ENCODE peak calls at places on chromosome 20, in eight cellular contexts. J is transverse colon, M is tibial nerve, R is ovary, X is H1, K is HepG2, V is A549, S is sigmoid colon. O is an unnamed sample.

GRCh38 chr20:31860431-31861345 is 9.6 kb downstream of the DUSP15 start:
- DNase-seq in J (peak; percentile 20), M (no peak), R (no peak), X (no peak), K (no peak), V (peak; percentile 44), S (no peak), O (peak; percentile 75)

GRCh38 chr20:58271596-58272460 is 37.7 kb upstream of the RAB22A start:
- DNase-seq in J (no peak), M (no peak), R (no peak), X (no peak), K (no peak), V (no peak), S (no peak), O (no peak)

GRCh38 chr20:45861157-45862075 is 4.0 kb downstream of the ZSWIM3 start:
- DNase-seq in J (no peak), M (no peak), R (no peak), X (no peak), K (peak; percentile 54), V (no peak), S (no peak), O (no peak)

GRCh38 chr20:26208296-26209091 is 511.8 kb upstream of the ZNF337 start:
- DNase-seq in J (no peak), M (no peak), R (no peak), X (peak; percentile 17), K (no peak), V (no peak), S (peak; percentile 52), O (no peak)

GRCh38 chr20:11140359-11140758 is 466.6 kb upstream of the JAG1 start:
- DNase-seq in J (no peak), M (no peak), R (no peak), X (no peak), K (no peak), V (peak; percentile 69), S (no peak), O (no peak)

GRCh38 chr20:12976720-12977633 is 31.8 kb upstream of the SPTLC3 start:
- DNase-seq in J (no peak), M (no peak), R (no peak), X (no peak), K (peak; percentile 74), V (no peak), S (no peak), O (no peak)

GRCh38 chr20:53413188-53413631 is 180.4 kb downstream of the ZNF217 start:
- DNase-seq in J (peak; percentile 70), M (no peak), R (no peak), X (peak; percentile 73), K (peak; percentile 83), V (peak; percentile 59), S (no peak), O (no peak)

GRCh38 chr20:43770342-43770741 is 43.5 kb upstream of the GTSF1L start:
- DNase-seq in J (no peak), M (no peak), R (no peak), X (no peak), K (no peak), V (no peak), S (no peak), O (no peak)

GRCh38 chr20:57280221-57280620 is 13.8 kb upstream of the BMP7 start:
- DNase-seq in J (no peak), M (no peak), R (no peak), X (no peak), K (no peak), V (no peak), S (no peak), O (no peak)

GRCh38 chr20:1803216-1804128 is 91.7 kb upstream of the SIRPA start:
- DNase-seq in J (peak; percentile 58), M (peak; percentile 33), R (no peak), X (peak; percentile 73), K (no peak), V (no peak), S (peak; percentile 78), O (no peak)

DNA sequence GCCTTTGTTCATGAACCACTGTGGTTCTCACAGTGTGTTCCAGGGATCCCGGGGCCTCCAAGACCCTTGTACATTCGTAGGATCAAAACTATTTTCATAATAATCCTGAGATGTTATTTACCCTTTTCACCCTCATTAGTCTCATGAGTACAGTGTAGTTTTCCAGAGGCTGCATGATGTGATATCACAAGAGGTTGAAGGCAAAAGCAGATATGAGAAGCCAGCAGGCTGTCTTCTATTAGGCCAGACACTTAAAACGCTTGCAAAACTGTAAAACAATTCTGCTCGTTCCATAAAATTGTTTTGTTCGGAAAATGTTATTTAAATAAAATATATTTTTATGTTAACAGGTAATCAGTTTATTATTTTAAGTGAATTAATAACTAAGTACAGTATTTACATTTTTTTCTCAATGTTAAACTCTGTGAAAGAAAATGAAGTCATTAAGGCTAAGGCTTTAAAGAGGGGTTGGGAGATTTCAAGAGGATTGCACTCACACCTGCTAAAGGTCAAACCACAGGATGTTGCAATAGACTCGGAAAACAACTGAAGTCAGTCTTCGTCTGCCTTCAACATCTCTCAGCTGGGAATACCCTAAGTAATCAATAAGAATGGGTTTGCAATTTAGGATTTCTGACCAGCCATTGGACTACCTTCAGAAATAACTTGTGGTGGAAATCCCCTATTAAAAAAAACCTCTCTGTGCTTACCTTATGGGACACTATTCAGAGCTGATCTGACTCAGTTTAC is 474.2 kb downstream of the KIF16B start:
- DNase-seq in J (no peak), M (peak; percentile 66), R (no peak), X (no peak), K (peak; percentile 78), V (no peak), S (no peak), O (no peak)
- TF ChIP-seq EP300 in J (no peak), M (no peak), R (no peak), X (no peak), K (no peak), V (no peak), S (no peak), O (no peak)

DNA sequence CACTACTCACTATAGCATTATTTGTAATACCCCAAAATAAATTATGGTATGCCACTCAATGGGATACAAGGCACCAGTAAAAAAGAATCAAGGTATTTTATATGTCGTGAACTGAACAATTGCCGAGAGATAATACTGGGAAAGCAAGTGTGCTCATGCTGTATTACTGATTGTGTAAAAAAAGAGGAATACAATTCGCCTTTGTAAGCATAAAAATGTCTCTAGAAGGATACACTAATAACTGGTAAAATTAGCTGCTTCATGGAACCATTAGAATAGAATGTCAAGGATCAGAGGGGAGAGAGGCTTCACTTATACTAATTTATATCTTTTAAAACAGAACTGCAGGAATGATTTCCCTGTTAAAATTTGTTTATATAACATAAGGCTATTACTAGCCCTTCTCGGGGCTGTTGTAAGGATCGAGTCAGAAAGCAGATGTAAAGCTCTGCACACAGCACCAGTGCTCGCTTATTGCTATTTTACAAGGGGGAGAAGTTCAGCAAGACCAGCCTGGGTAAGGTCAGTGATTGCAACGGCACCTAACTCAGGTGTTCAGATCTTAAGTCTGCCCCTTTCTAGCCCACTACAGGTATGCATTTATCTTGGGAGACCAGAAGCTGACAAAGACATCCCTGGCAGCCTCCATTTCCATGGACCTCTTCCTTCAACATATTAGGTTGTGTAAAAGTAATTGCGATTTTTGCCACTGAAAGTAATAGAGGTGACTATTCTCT is 61.6 kb downstream of the MYH7B start:
- DNase-seq in J (no peak), M (no peak), R (no peak), X (no peak), K (no peak), V (no peak), S (no peak), O (no peak)
- TF ChIP-seq EP300 in J (no peak), M (no peak), R (no peak), X (no peak), K (no peak), V (no peak), S (no peak), O (no peak)

GRCh38 chr20:4519530-4519929 is 202.2 kb upstream of the PRND start:
- DNase-seq in J (no peak), M (no peak), R (no peak), X (no peak), K (no peak), V (peak; percentile 50), S (no peak), O (no peak)
- TF ChIP-seq EP300 in J (no peak), M (no peak), R (no peak), X (no peak), K (no peak), V (no peak), S (no peak), O (no peak)

GRCh38 chr20:63320041-63320511 is 27.1 kb downstream of the COL20A1 start:
- DNase-seq in J (no peak), M (no peak), R (no peak), X (no peak), K (no peak), V (no peak), S (peak; percentile 46), O (peak; percentile 56)
- TF ChIP-seq EP300 in J (no peak), M (no peak), R (no peak), X (no peak), K (no peak), V (no peak), S (no peak), O (no peak)

GRCh38 chr20:17394411-17394810 is 136.8 kb downstream of the BFSP1 start:
- DNase-seq in J (no peak), M (no peak), R (no peak), X (no peak), K (no peak), V (no peak), S (no peak), O (no peak)
- TF ChIP-seq EP300 in J (no peak), M (no peak), R (no peak), X (no peak), K (no peak), V (no peak), S (no peak), O (no peak)

GRCh38 chr20:47016068-47016664 is 121.5 kb downstream of the EYA2 start:
- DNase-seq in J (no peak), M (no peak), R (no peak), X (no peak), K (no peak), V (no peak), S (no peak), O (no peak)

GRCh38 chr20:47018381-47018780 is 123.7 kb downstream of the EYA2 start:
- DNase-seq in J (no peak), M (no peak), R (no peak), X (no peak), K (no peak), V (no peak), S (no peak), O (no peak)

GRCh38 chr20:47019106-47019824 is 124.6 kb downstream of the EYA2 start:
- DNase-seq in J (peak; percentile 20), M (peak; percentile 40), R (no peak), X (no peak), K (no peak), V (no peak), S (peak; percentile 87), O (no peak)

GRCh38 chr20:47021850-47022249 is 127.2 kb downstream of the EYA2 start:
- DNase-seq in J (no peak), M (no peak), R (no peak), X (no peak), K (peak; percentile 66), V (no peak), S (no peak), O (no peak)

GRCh38 chr20:47020231-47020630 is 125.6 kb downstream of the EYA2 start:
- DNase-seq in J (no peak), M (no peak), R (no peak), X (no peak), K (no peak), V (no peak), S (no peak), O (no peak)
- TF ChIP-seq EP300 in J (no peak), M (no peak), R (no peak), X (no peak), K (no peak), V (no peak), S (no peak), O (no peak)